ENCODE peak calls at places on chromosome 17, in nine cellular contexts. Q is germinal center; J is CD4-positive, CD25-positive, alpha-beta regulatory T cell; P is hepatic stellate cell; G is T-cell; A is NCI-H2029 treated with DMSO at 0.1 percent for 48 hours; X is SHP77; D is EL; Z is activated effector memory CD4-positive, alpha-beta T cell treated with anti-CD3 and anti-CD28 coated beads, Interleukin-2, amount 50 U/mL, for 16 hours. C is an unnamed sample.

GRCh38 chr17:37286430-37286829 is 89.4 kb upstream of the C17orf78 start:
- DNase-seq in Q (no peak), J (no peak), P (no peak), G (no peak), A (no peak), X (no peak), D (no peak), Z (no peak), C (no peak)

GRCh38 chr17:49227436-49228261 is 2.9 kb downstream of the PHOSPHO1 start:
- DNase-seq in Q (peak), J (peak), P (peak), G (peak), A (no peak), X (peak), D (peak), Z (peak), C (peak)

GRCh38 chr17:59842901-59843652 is 49.7 kb downstream of the TUBD1 start:
- DNase-seq in Q (no peak), J (peak), P (peak), G (no peak), A (peak), X (no peak), D (peak), Z (peak), C (peak)

GRCh38 chr17:16936536-16937310 is 35.2 kb downstream of the TNFRSF13B start:
- DNase-seq in Q (no peak), J (no peak), P (no peak), G (no peak), A (no peak), X (no peak), D (no peak), Z (no peak), C (no peak)

GRCh38 chr17:60594747-60595146 is 5.2 kb upstream of the PPM1D start:
- DNase-seq in Q (no peak), J (no peak), P (no peak), G (no peak), A (peak), X (no peak), D (no peak), Z (no peak), C (no peak)

GRCh38 chr17:77136420-77136767 is 4.4 kb upstream of the SEC14L1 start:
- DNase-seq in Q (no peak), J (no peak), P (no peak), G (no peak), A (no peak), X (no peak), D (no peak), Z (no peak), C (no peak)

GRCh38 chr17:14738652-14738988 is 437.7 kb downstream of the HS3ST3B1 start:
- DNase-seq in Q (no peak), J (no peak), P (no peak), G (no peak), A (no peak), X (no peak), D (no peak), Z (no peak), C (no peak)

GRCh38 chr17:47235506-47235905 is 18.1 kb upstream of the ITGB3 start:
- DNase-seq in Q (no peak), J (no peak), P (no peak), G (no peak), A (no peak), X (no peak), D (no peak), Z (no peak), C (no peak)

GRCh38 chr17:35545150-35545549 is 7.7 kb upstream of the SLFN12L start:
- DNase-seq in Q (no peak), J (no peak), P (no peak), G (no peak), A (no peak), X (no peak), D (no peak), Z (no peak), C (no peak)

GRCh38 chr17:31581491-31581890 is 190.0 kb downstream of the RAB11FIP4 start:
- DNase-seq in Q (no peak), J (no peak), P (no peak), G (no peak), A (no peak), X (no peak), D (peak), Z (no peak), C (peak)

GRCh38 chr17:44108440-44109311 is 14.8 kb downstream of the HDAC5 start:
- DNase-seq in Q (no peak), J (no peak), P (peak), G (no peak), A (no peak), X (peak), D (peak), Z (no peak), C (peak)

GRCh38 chr17:16976686-16977550 is 5.0 kb upstream of the TNFRSF13B start:
- DNase-seq in Q (no peak), J (no peak), P (no peak), G (no peak), A (no peak), X (no peak), D (no peak), Z (no peak), C (no peak)

GRCh38 chr17:63445571-63446217 is 412 bp downstream of the CYB561 start:
- DNase-seq in Q (peak), J (peak), P (peak), G (peak), A (peak), X (peak), D (peak), Z (peak), C (peak)

GRCh38 chr17:57370051-57370581 is 113.8 kb downstream of the MSI2 start:
- DNase-seq in Q (no peak), J (no peak), P (peak), G (no peak), A (no peak), X (no peak), D (peak), Z (no peak), C (peak)

GRCh38 chr17:68600123-68600880 is 865 bp downstream of the FAM20A start:
- DNase-seq in Q (peak), J (no peak), P (no peak), G (no peak), A (no peak), X (no peak), D (no peak), Z (no peak), C (no peak)

GRCh38 chr17:36877774-36878173 is 59.5 kb upstream of the LHX1 start:
- DNase-seq in Q (no peak), J (no peak), P (no peak), G (no peak), A (no peak), X (no peak), D (peak), Z (no peak), C (no peak)

GRCh38 chr17:49438439-49438861 is 23.8 kb upstream of the PHB1 start:
- DNase-seq in Q (no peak), J (no peak), P (no peak), G (no peak), A (no peak), X (no peak), D (no peak), Z (peak), C (no peak)

GRCh38 chr17:1647802-1648581 is 1.7 kb downstream of the RILP start:
- DNase-seq in Q (no peak), J (peak), P (no peak), G (no peak), A (no peak), X (peak), D (peak), Z (no peak), C (no peak)

GRCh38 chr17:61442878-61443474 is 9.2 kb upstream of the TBX4 start:
- DNase-seq in Q (no peak), J (no peak), P (no peak), G (no peak), A (no peak), X (no peak), D (no peak), Z (no peak), C (no peak)

GRCh38 chr17:77892469-77893143 is 65.9 kb upstream of the TNRC6C start:
- DNase-seq in Q (no peak), J (no peak), P (no peak), G (no peak), A (no peak), X (no peak), D (no peak), Z (peak), C (no peak)

GRCh38 chr17:80252871-80253270 is 7.8 kb upstream of the RNF213 start:
- DNase-seq in Q (peak), J (peak), P (no peak), G (peak), A (no peak), X (peak), D (no peak), Z (peak), C (no peak)

GRCh38 chr17:81080056-81080455 is 45.1 kb downstream of the BAIAP2 start:
- DNase-seq in Q (no peak), J (no peak), P (no peak), G (no peak), A (no peak), X (no peak), D (no peak), Z (no peak), C (no peak)

GRCh38 chr17:39208136-39208535 is 8.1 kb downstream of the RPL19 start:
- DNase-seq in Q (no peak), J (no peak), P (no peak), G (no peak), A (no peak), X (no peak), D (no peak), Z (no peak), C (no peak)

GRCh38 chr17:80190716-80191115 is 20.9 kb downstream of the CARD14 start:
- DNase-seq in Q (no peak), J (no peak), P (no peak), G (no peak), A (no peak), X (no peak), D (no peak), Z (no peak), C (no peak)

C was measured in fibroblast of villous mesenchyme.